ENCODE peak calls at places on chromosomes 1 and 21, in nine cellular contexts. One of them, this sample, is unnamed.

GRCh38 chr1:193589597-193590040 is 403.2 kb upstream of the B3GALT2 start:
- DNase-seq in GM23338: no peak
- DNase-seq in AG04450: peak
- DNase-seq in left ventricle myocardium inferior: no peak
- DNase-seq in heart left ventricle: peak
- DNase-seq in cardiac muscle cell: peak
- DNase-seq in brain microvascular endothelial cell: no peak
- DNase-seq in heart right ventricle: peak
- DNase-seq in thoracic aorta: no peak
- DNase-seq in this sample: peak

GRCh38 chr1:26784023-26784871 is 3.5 kb upstream of the PIGV start:
- DNase-seq in GM23338: peak
- DNase-seq in AG04450: peak
- DNase-seq in left ventricle myocardium inferior: peak
- DNase-seq in heart left ventricle: peak
- DNase-seq in cardiac muscle cell: peak
- DNase-seq in brain microvascular endothelial cell: peak
- DNase-seq in heart right ventricle: peak
- DNase-seq in thoracic aorta: no peak
- DNase-seq in this sample: peak

GRCh38 chr1:200980452-200980772 is 43.1 kb downstream of the KIF21B start:
- DNase-seq in GM23338: no peak
- DNase-seq in AG04450: no peak
- DNase-seq in left ventricle myocardium inferior: no peak
- DNase-seq in heart left ventricle: no peak
- DNase-seq in cardiac muscle cell: no peak
- DNase-seq in brain microvascular endothelial cell: no peak
- DNase-seq in heart right ventricle: no peak
- DNase-seq in thoracic aorta: no peak
- DNase-seq in this sample: no peak

GRCh38 chr1:246778663-246779062 is 54.5 kb downstream of the SCCPDH start:
- DNase-seq in GM23338: no peak
- DNase-seq in AG04450: no peak
- DNase-seq in left ventricle myocardium inferior: no peak
- DNase-seq in heart left ventricle: no peak
- DNase-seq in cardiac muscle cell: no peak
- DNase-seq in brain microvascular endothelial cell: no peak
- DNase-seq in heart right ventricle: no peak
- DNase-seq in thoracic aorta: no peak
- DNase-seq in this sample: no peak

GRCh38 chr1:15866696-15867687 is 19.5 kb downstream of the SPEN start:
- DNase-seq in GM23338: no peak
- DNase-seq in AG04450: no peak
- DNase-seq in left ventricle myocardium inferior: no peak
- DNase-seq in heart left ventricle: no peak
- DNase-seq in cardiac muscle cell: peak
- DNase-seq in brain microvascular endothelial cell: no peak
- DNase-seq in heart right ventricle: no peak
- DNase-seq in thoracic aorta: no peak
- DNase-seq in this sample: no peak

GRCh38 chr1:19336543-19336942 is 24.4 kb downstream of the SLC66A1 start:
- DNase-seq in GM23338: no peak
- DNase-seq in AG04450: no peak
- DNase-seq in left ventricle myocardium inferior: no peak
- DNase-seq in heart left ventricle: no peak
- DNase-seq in cardiac muscle cell: no peak
- DNase-seq in brain microvascular endothelial cell: no peak
- DNase-seq in heart right ventricle: no peak
- DNase-seq in thoracic aorta: no peak
- DNase-seq in this sample: peak

GRCh38 chr1:222234351-222234750 is 313.6 kb downstream of the HHIPL2 start:
- DNase-seq in GM23338: no peak
- DNase-seq in AG04450: no peak
- DNase-seq in left ventricle myocardium inferior: no peak
- DNase-seq in heart left ventricle: no peak
- DNase-seq in cardiac muscle cell: no peak
- DNase-seq in brain microvascular endothelial cell: no peak
- DNase-seq in heart right ventricle: no peak
- DNase-seq in thoracic aorta: no peak
- DNase-seq in this sample: no peak

GRCh38 chr21:29311802-29312201 is 13.1 kb downstream of the BACH1 start:
- DNase-seq in GM23338: no peak
- DNase-seq in AG04450: no peak
- DNase-seq in left ventricle myocardium inferior: no peak
- DNase-seq in heart left ventricle: no peak
- DNase-seq in cardiac muscle cell: no peak
- DNase-seq in brain microvascular endothelial cell: no peak
- DNase-seq in heart right ventricle: no peak
- DNase-seq in thoracic aorta: no peak
- DNase-seq in this sample: no peak

GRCh38 chr1:58065520-58065919 is 481.0 kb downstream of the OMA1 start:
- DNase-seq in GM23338: peak
- DNase-seq in AG04450: no peak
- DNase-seq in left ventricle myocardium inferior: no peak
- DNase-seq in heart left ventricle: no peak
- DNase-seq in cardiac muscle cell: no peak
- DNase-seq in brain microvascular endothelial cell: no peak
- DNase-seq in heart right ventricle: no peak
- DNase-seq in thoracic aorta: no peak
- DNase-seq in this sample: no peak

GRCh38 chr1:199226163-199226562 is 587.3 kb downstream of the PTPRC start:
- DNase-seq in GM23338: no peak
- DNase-seq in AG04450: no peak
- DNase-seq in left ventricle myocardium inferior: no peak
- DNase-seq in heart left ventricle: no peak
- DNase-seq in cardiac muscle cell: peak
- DNase-seq in brain microvascular endothelial cell: peak
- DNase-seq in heart right ventricle: no peak
- DNase-seq in thoracic aorta: no peak
- DNase-seq in this sample: peak

GRCh38 chr21:42118901-42119300 is 47.8 kb downstream of the UMODL1 start:
- DNase-seq in GM23338: no peak
- DNase-seq in AG04450: no peak
- DNase-seq in left ventricle myocardium inferior: no peak
- DNase-seq in heart left ventricle: no peak
- DNase-seq in cardiac muscle cell: no peak
- DNase-seq in brain microvascular endothelial cell: no peak
- DNase-seq in heart right ventricle: no peak
- DNase-seq in thoracic aorta: no peak
- DNase-seq in this sample: no peak

DNA sequence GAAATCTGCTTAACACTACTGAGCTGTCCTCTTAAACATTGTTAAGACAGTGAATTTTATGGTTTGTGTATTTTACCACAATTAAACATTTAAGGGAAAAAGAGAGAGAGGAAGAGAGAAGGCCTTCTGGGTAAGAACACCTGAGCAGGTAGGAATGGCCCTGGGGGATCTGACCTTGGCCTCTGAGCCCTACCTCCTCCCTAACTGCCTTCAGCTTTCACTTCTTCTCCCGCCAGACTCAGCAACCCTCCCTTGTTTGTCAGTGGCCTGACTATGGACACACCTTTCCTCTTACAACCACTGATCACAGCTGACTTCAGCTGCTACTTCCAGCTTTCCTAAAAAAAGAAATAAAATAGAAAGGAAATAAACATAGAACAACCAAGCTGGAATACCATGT is 13.5 kb upstream of the IGSF21 start:
- DNase-seq in GM23338: no peak
- DNase-seq in AG04450: no peak
- DNase-seq in left ventricle myocardium inferior: no peak
- DNase-seq in heart left ventricle: no peak
- DNase-seq in cardiac muscle cell: no peak
- DNase-seq in brain microvascular endothelial cell: no peak
- DNase-seq in heart right ventricle: no peak
- DNase-seq in thoracic aorta: no peak
- DNase-seq in this sample: no peak
- H3K27ac ChIP-seq in GM23338: no peak
- H3K27ac ChIP-seq in AG04450: no peak
- H3K27ac ChIP-seq in left ventricle myocardium inferior: no peak
- H3K27ac ChIP-seq in heart left ventricle: no peak
- H3K27ac ChIP-seq in cardiac muscle cell: no peak
- H3K27ac ChIP-seq in brain microvascular endothelial cell: no peak
- H3K27ac ChIP-seq in heart right ventricle: no peak
- H3K27ac ChIP-seq in thoracic aorta: no peak
- H3K27ac ChIP-seq in this sample: no peak

GRCh38 chr21:37000381-37000780 is 6.1 kb upstream of the RIPPLY3 start:
- DNase-seq in GM23338: no peak
- DNase-seq in AG04450: no peak
- DNase-seq in left ventricle myocardium inferior: no peak
- DNase-seq in heart left ventricle: no peak
- DNase-seq in cardiac muscle cell: no peak
- DNase-seq in brain microvascular endothelial cell: no peak
- DNase-seq in heart right ventricle: no peak
- DNase-seq in thoracic aorta: no peak
- DNase-seq in this sample: no peak
- TF ChIP-seq CTCF in GM23338: peak
- TF ChIP-seq CTCF in AG04450: no peak
- TF ChIP-seq CTCF in left ventricle myocardium inferior: no peak
- TF ChIP-seq CTCF in heart left ventricle: no peak
- TF ChIP-seq CTCF in cardiac muscle cell: no peak
- TF ChIP-seq CTCF in brain microvascular endothelial cell: no peak
- TF ChIP-seq CTCF in heart right ventricle: no peak
- TF ChIP-seq CTCF in thoracic aorta: no peak
- TF ChIP-seq CTCF in this sample: no peak

GRCh38 chr1:164635784-164636729 is 77.1 kb downstream of the PBX1 start:
- DNase-seq in GM23338: no peak
- DNase-seq in AG04450: no peak
- DNase-seq in left ventricle myocardium inferior: no peak
- DNase-seq in heart left ventricle: no peak
- DNase-seq in cardiac muscle cell: no peak
- DNase-seq in brain microvascular endothelial cell: no peak
- DNase-seq in heart right ventricle: no peak
- DNase-seq in thoracic aorta: no peak
- DNase-seq in this sample: no peak

GRCh38 chr1:164636744-164637143 is 77.8 kb downstream of the PBX1 start:
- DNase-seq in GM23338: no peak
- DNase-seq in AG04450: no peak
- DNase-seq in left ventricle myocardium inferior: no peak
- DNase-seq in heart left ventricle: no peak
- DNase-seq in cardiac muscle cell: no peak
- DNase-seq in brain microvascular endothelial cell: no peak
- DNase-seq in heart right ventricle: no peak
- DNase-seq in thoracic aorta: no peak
- DNase-seq in this sample: no peak

GRCh38 chr1:164637461-164638375 is 78.7 kb downstream of the PBX1 start:
- DNase-seq in GM23338: no peak
- DNase-seq in AG04450: peak
- DNase-seq in left ventricle myocardium inferior: peak
- DNase-seq in heart left ventricle: peak
- DNase-seq in cardiac muscle cell: peak
- DNase-seq in brain microvascular endothelial cell: peak
- DNase-seq in heart right ventricle: peak
- DNase-seq in thoracic aorta: peak
- DNase-seq in this sample: peak

GRCh38 chr1:164640673-164641352 is 81.8 kb downstream of the PBX1 start:
- DNase-seq in GM23338: no peak
- DNase-seq in AG04450: no peak
- DNase-seq in left ventricle myocardium inferior: no peak
- DNase-seq in heart left ventricle: no peak
- DNase-seq in cardiac muscle cell: no peak
- DNase-seq in brain microvascular endothelial cell: no peak
- DNase-seq in heart right ventricle: peak
- DNase-seq in thoracic aorta: no peak
- DNase-seq in this sample: no peak

DNA sequence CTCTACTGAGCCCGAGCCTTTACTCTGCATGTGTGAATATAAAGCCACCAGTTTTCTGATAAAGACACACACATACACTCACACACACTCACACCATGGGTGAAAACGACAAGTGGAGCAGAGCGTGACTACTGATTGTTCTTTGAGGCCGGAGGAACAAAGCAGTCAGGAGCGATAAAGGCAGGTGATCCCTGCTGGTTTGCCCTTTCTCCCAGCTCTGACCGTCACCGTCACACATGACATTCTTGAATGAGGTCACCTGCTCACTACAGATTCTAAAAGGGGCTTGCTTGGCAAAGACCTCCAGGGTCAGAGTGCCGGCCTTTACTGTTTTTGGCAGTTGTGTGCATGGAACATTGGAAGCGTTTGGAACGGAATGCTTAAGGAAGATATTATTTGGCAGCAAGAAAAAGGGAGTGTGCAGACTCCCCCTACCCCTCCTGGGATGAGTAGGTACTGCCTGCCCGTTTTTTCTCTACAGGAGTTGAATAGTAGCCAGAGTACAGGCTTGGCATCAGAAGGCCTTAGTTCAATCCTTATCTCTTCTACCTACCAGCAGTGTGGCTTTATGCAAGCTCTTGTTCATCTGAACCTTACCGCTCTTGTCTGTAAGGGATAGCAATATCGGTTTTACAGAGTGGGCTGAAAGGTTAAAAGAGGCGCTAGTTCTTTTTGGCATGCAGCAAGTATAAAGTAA is 79.7 kb downstream of the PBX1 start:
- DNase-seq in GM23338: no peak
- DNase-seq in AG04450: no peak
- DNase-seq in left ventricle myocardium inferior: no peak
- DNase-seq in heart left ventricle: peak
- DNase-seq in cardiac muscle cell: no peak
- DNase-seq in brain microvascular endothelial cell: no peak
- DNase-seq in heart right ventricle: peak
- DNase-seq in thoracic aorta: no peak
- DNase-seq in this sample: no peak
- H3K27ac ChIP-seq in GM23338: no peak
- H3K27ac ChIP-seq in AG04450: no peak
- H3K27ac ChIP-seq in left ventricle myocardium inferior: peak
- H3K27ac ChIP-seq in heart left ventricle: peak
- H3K27ac ChIP-seq in cardiac muscle cell: peak
- H3K27ac ChIP-seq in brain microvascular endothelial cell: peak
- H3K27ac ChIP-seq in heart right ventricle: peak
- H3K27ac ChIP-seq in thoracic aorta: no peak
- H3K27ac ChIP-seq in this sample: no peak

GRCh38 chr1:45380125-45380524 is 39.9 kb upstream of the MUTYH start:
- DNase-seq in GM23338: no peak
- DNase-seq in AG04450: no peak
- DNase-seq in left ventricle myocardium inferior: no peak
- DNase-seq in heart left ventricle: no peak
- DNase-seq in cardiac muscle cell: no peak
- DNase-seq in brain microvascular endothelial cell: no peak
- DNase-seq in heart right ventricle: no peak
- DNase-seq in thoracic aorta: no peak
- DNase-seq in this sample: no peak

GRCh38 chr1:45378184-45378583 is 37.9 kb upstream of the MUTYH start:
- DNase-seq in GM23338: no peak
- DNase-seq in AG04450: no peak
- DNase-seq in left ventricle myocardium inferior: no peak
- DNase-seq in heart left ventricle: no peak
- DNase-seq in cardiac muscle cell: no peak
- DNase-seq in brain microvascular endothelial cell: no peak
- DNase-seq in heart right ventricle: no peak
- DNase-seq in thoracic aorta: no peak
- DNase-seq in this sample: no peak

GRCh38 chr1:45370575-45370974 is 30.3 kb upstream of the MUTYH start:
- DNase-seq in GM23338: no peak
- DNase-seq in AG04450: no peak
- DNase-seq in left ventricle myocardium inferior: no peak
- DNase-seq in heart left ventricle: no peak
- DNase-seq in cardiac muscle cell: no peak
- DNase-seq in brain microvascular endothelial cell: no peak
- DNase-seq in heart right ventricle: no peak
- DNase-seq in thoracic aorta: no peak
- DNase-seq in this sample: no peak

GRCh38 chr1:45373573-45373972 is 33.3 kb upstream of the MUTYH start:
- DNase-seq in GM23338: no peak
- DNase-seq in AG04450: no peak
- DNase-seq in left ventricle myocardium inferior: no peak
- DNase-seq in heart left ventricle: no peak
- DNase-seq in cardiac muscle cell: no peak
- DNase-seq in brain microvascular endothelial cell: no peak
- DNase-seq in heart right ventricle: no peak
- DNase-seq in thoracic aorta: no peak
- DNase-seq in this sample: no peak

GRCh38 chr1:45375104-45376090 is 35.2 kb upstream of the MUTYH start:
- DNase-seq in GM23338: no peak
- DNase-seq in AG04450: no peak
- DNase-seq in left ventricle myocardium inferior: no peak
- DNase-seq in heart left ventricle: no peak
- DNase-seq in cardiac muscle cell: no peak
- DNase-seq in brain microvascular endothelial cell: no peak
- DNase-seq in heart right ventricle: no peak
- DNase-seq in thoracic aorta: no peak
- DNase-seq in this sample: no peak
- TF ChIP-seq CTCF in GM23338: no peak
- TF ChIP-seq CTCF in AG04450: peak
- TF ChIP-seq CTCF in left ventricle myocardium inferior: no peak
- TF ChIP-seq CTCF in heart left ventricle: no peak
- TF ChIP-seq CTCF in cardiac muscle cell: no peak
- TF ChIP-seq CTCF in brain microvascular endothelial cell: no peak
- TF ChIP-seq CTCF in heart right ventricle: no peak
- TF ChIP-seq CTCF in thoracic aorta: no peak
- TF ChIP-seq CTCF in this sample: no peak

This sample was measured in RWPE1.